ENCODE peak calls at places on chromosome 20, in nine cellular contexts. T is GM23338, C is endothelial cell of umbilical vein, V is hepatocyte, P is choroid plexus epithelial cell, Z is retinal pigment epithelial cell, G is WTC11, E is GM10248, F is uterus. M is an unnamed sample.

GRCh38 chr20:34997171-34997570 is 41.5 kb downstream of the MYH7B start:
- DNase-seq in G (peak), V (no peak), Z (peak), T (peak), E (no peak), P (peak), C (no peak), F (peak), M (no peak)

GRCh38 chr20:48926267-48926666 is 4.8 kb downstream of the ARFGEF2 start:
- DNase-seq in V (no peak), G (no peak), F (no peak), Z (no peak), T (no peak), C (no peak), P (no peak), E (peak), M (no peak)

GRCh38 chr20:49276895-49277785 is 717 bp downstream of the ZNFX1 start:
- DNase-seq in C (no peak), E (peak), F (no peak), G (peak), V (peak), T (peak), P (no peak), Z (no peak), M (peak)

GRCh38 chr20:4684837-4685413 is 36.8 kb upstream of the PRND start:
- DNase-seq in C (no peak), P (peak), E (no peak), G (no peak), Z (no peak), T (no peak), F (peak), V (peak), M (no peak)

GRCh38 chr20:58640446-58640845 is 10.6 kb upstream of the STX16 start:
- DNase-seq in F (no peak), C (no peak), Z (no peak), G (no peak), P (peak), T (no peak), E (no peak), V (no peak), M (no peak)

GRCh38 chr20:32457476-32457986 is 99.4 kb downstream of the ASXL1 start:
- DNase-seq in C (peak), T (peak), Z (peak), E (peak), P (peak), F (peak), V (peak), G (peak), M (peak)

GRCh38 chr20:36203861-36204260 is 32.4 kb upstream of the AAR2 start:
- DNase-seq in C (no peak), E (no peak), Z (no peak), P (no peak), F (no peak), G (no peak), T (no peak), V (no peak), M (no peak)

GRCh38 chr20:57609086-57609841 is 11.0 kb downstream of the ZBP1 start:
- DNase-seq in F (no peak), P (no peak), E (no peak), T (no peak), C (no peak), Z (no peak), V (no peak), G (no peak), M (no peak)

GRCh38 chr20:57809661-57810172 is 99.9 kb upstream of the PMEPA1 start:
- DNase-seq in G (no peak), T (no peak), V (peak), F (no peak), Z (no peak), P (no peak), C (no peak), E (no peak), M (no peak)

GRCh38 chr20:47610247-47610944 is 108.7 kb downstream of the NCOA3 start:
- DNase-seq in E (peak), T (no peak), V (peak), P (peak), Z (peak), F (peak), C (peak), G (no peak), M (peak)

GRCh38 chr20:35947489-35947888 is 6.8 kb downstream of the SCAND1 start:
- DNase-seq in T (peak), C (peak), F (no peak), G (peak), P (peak), V (peak), E (no peak), Z (no peak), M (peak)

GRCh38 chr20:31489152-31489551 is 14.1 kb downstream of the REM1 start:
- DNase-seq in V (no peak), P (no peak), T (no peak), C (no peak), F (no peak), Z (no peak), G (no peak), E (no peak), M (no peak)

GRCh38 chr20:36541227-36542018 is at the start of gene MYL9:
- DNase-seq in V (peak), E (peak), T (peak), P (peak), C (peak), G (peak), Z (no peak), F (peak), M (peak)

GRCh38 chr20:10131612-10132345 is 86.9 kb upstream of the SNAP25 start:
- DNase-seq in F (peak), C (no peak), E (no peak), Z (peak), T (peak), P (peak), V (peak), G (peak), M (no peak)

DNA sequence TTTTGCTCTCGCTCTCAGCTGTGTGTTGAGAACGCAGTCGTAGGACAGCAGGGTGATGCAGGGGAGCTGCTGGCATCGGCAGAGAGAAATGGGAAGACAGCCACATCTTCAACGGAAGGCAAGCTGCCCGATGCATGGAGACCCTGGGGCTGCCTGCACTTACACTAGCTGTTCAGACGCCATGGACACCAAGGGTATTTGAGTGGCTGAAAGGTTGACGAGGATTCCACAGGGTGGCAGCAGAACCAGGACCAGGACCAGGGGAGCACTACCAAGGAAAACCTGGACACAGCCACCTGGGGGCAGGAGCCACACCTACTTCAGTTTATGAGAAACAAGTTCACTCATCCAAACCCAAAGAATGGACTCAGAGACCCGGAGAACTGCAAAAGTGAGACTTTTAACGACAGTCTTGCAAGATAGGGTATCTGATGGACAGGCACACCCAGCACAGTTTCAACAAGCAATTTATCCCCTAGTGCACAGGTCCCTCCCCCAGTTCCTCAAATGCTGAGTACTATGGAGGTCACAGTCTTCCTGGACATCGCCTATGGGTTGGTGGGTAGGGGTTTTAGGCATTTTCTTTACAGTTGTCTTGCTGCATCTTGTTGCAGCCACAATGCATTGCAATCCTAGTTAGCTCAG is 56.3 kb upstream of the ENTPD6 start:
- DNase-seq in C (no peak), P (no peak), G (no peak), T (peak), Z (no peak), V (no peak), F (no peak), E (no peak), M (no peak)
- TF ChIP-seq CTCF in C (no peak), P (no peak), G (no peak), T (peak), Z (no peak), V (peak), F (no peak), E (no peak), M (no peak)

GRCh38 chr20:59703046-59703445 is 98.7 kb downstream of the PHACTR3 start:
- DNase-seq in P (no peak), F (no peak), T (no peak), E (no peak), G (no peak), V (no peak), C (no peak), Z (no peak), M (no peak)

GRCh38 chr20:59706106-59706693 is 101.9 kb downstream of the PHACTR3 start:
- DNase-seq in V (no peak), C (no peak), Z (no peak), T (no peak), F (no peak), G (no peak), E (no peak), P (no peak), M (no peak)

GRCh38 chr20:59709636-59710035 is 105.3 kb downstream of the PHACTR3 start:
- DNase-seq in G (no peak), P (no peak), Z (no peak), E (no peak), F (no peak), V (no peak), C (no peak), T (no peak), M (no peak)

GRCh38 chr20:59708326-59708725 is 104.0 kb downstream of the PHACTR3 start:
- DNase-seq in T (no peak), E (no peak), F (no peak), P (no peak), G (no peak), C (no peak), V (no peak), Z (no peak), M (no peak)

GRCh38 chr20:59705651-59706101 is 101.3 kb downstream of the PHACTR3 start:
- DNase-seq in Z (no peak), P (no peak), T (peak), V (no peak), F (no peak), C (no peak), G (no peak), E (no peak), M (no peak)
- TF ChIP-seq CTCF in Z (no peak), P (no peak), T (peak), V (no peak), F (no peak), C (no peak), G (no peak), E (no peak), M (no peak)

GRCh38 chr20:21303061-21303871 is at the start of gene XRN2:
- DNase-seq in F (peak), C (peak), T (peak), E (peak), G (peak), P (peak), V (peak), Z (peak), M (peak)
- TF ChIP-seq CTCF in F (peak), C (no peak), T (peak), E (no peak), G (no peak), P (peak), V (no peak), Z (peak), M (peak)

GRCh38 chr20:45406260-45407066 is 1.6 kb upstream of the DBNDD2 start:
- DNase-seq in F (peak), E (peak), C (peak), P (no peak), V (peak), G (peak), T (peak), Z (no peak), M (peak)
- TF ChIP-seq CTCF in F (peak), E (no peak), C (no peak), P (no peak), V (no peak), G (no peak), T (no peak), Z (no peak), M (peak)

DNA sequence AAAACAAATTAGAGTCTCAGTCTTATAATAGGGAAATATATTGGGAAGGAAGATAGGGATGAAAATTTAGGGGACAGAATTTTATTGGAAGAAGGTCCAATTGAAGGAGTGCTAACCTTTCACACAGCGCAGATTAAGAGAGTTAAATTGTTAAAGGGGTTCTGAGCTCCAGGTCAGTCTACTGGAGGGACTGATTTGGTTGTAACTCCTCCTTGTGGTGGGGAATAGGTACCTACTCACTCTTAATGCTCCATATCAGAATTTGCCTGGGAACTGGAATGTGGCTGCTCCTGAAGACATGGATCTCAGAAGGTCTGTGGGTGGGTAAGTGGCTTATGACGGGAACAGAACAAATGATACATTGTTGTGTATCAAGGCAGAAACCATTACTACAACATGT is 143.5 kb downstream of the FLRT3 start:
- DNase-seq in E (no peak), Z (no peak), F (no peak), V (no peak), C (no peak), P (peak), T (peak), G (no peak), M (no peak)
- TF ChIP-seq CTCF in E (no peak), Z (peak), F (no peak), V (no peak), C (no peak), P (peak), T (peak), G (peak), M (no peak)

GRCh38 chr20:63230800-63231268 is 4.9 kb upstream of the BIRC7 start:
- DNase-seq in Z (no peak), E (no peak), V (peak), P (peak), F (no peak), T (peak), C (peak), G (peak), M (no peak)
- TF ChIP-seq CTCF in Z (peak), E (peak), V (peak), P (peak), F (peak), T (peak), C (peak), G (no peak), M (peak)

GRCh38 chr20:37980383-37980782 is 52.9 kb downstream of the TTI1 start:
- DNase-seq in G (no peak), T (no peak), Z (no peak), C (no peak), F (no peak), E (no peak), V (no peak), P (no peak), M (no peak)

GRCh38 chr20:37980876-37981275 is 52.4 kb downstream of the TTI1 start:
- DNase-seq in V (no peak), P (no peak), F (no peak), T (peak), Z (no peak), C (no peak), E (no peak), G (no peak), M (no peak)

GRCh38 chr20:37977786-37978185 is 55.5 kb downstream of the TTI1 start:
- DNase-seq in V (no peak), T (no peak), F (no peak), E (no peak), P (no peak), G (no peak), Z (no peak), C (no peak), M (no peak)

GRCh38 chr20:37976862-37977261 is 56.4 kb downstream of the TTI1 start:
- DNase-seq in P (no peak), E (no peak), G (no peak), V (no peak), T (peak), F (no peak), Z (no peak), C (no peak), M (no peak)

DNA sequence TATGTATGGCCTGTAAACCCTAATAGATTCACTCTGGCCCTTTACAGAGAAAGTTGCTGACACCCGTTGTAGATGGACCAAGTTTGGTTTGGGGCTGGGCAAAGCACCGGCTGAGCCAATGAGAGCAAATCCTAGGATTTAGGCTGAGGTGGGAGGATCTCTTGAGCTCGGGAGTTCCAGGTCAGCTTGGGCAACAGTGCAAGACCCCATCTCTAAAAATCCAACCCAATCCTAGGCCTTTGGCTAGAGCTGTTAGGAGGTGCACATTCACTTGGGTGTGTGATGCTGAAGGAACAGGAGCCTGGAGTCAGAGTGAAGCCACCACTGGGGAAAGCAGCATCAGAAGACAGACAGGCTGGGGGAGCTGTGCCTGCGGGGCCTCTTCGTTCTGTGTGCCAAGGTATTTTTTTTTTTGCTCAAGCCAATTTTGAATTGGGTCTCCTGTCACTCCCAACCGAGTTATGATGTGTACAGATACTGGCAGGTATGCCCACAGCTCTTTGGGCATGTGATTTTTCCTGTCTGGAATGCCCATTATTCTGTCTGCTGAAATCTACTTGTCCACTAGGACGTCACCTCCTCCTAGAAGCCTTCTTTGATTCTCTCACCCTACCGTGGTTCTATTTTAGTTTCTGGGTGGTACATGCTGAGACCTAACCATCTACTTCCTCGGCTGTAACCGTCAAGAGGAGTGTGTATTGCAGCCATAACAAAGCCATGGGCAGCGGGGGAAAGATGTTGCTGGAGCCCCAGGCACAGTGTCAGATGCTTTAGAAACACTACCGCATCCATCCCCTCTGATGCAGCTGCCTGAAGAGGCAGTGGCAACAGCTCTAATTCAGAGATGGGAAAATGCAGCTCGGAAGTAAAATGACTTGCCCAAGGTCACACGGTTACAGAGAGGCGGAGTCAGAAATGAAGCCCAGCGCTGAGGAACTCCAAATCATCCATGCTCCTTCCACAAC is 54.0 kb downstream of the TTI1 start:
- DNase-seq in P (no peak), T (no peak), C (no peak), Z (no peak), E (no peak), V (no peak), G (no peak), F (no peak), M (no peak)
- TF ChIP-seq CTCF in P (no peak), T (no peak), C (no peak), Z (no peak), E (no peak), V (no peak), G (no peak), F (no peak), M (no peak)

GRCh38 chr20:63182425-63182824 is 33.5 kb downstream of the YTHDF1 start:
- DNase-seq in C (no peak), E (no peak), G (no peak), V (no peak), F (no peak), Z (no peak), T (no peak), P (no peak), M (no peak)

GRCh38 chr20:63180541-63181185 is 35.3 kb downstream of the YTHDF1 start:
- DNase-seq in C (no peak), Z (no peak), V (no peak), E (no peak), F (no peak), P (no peak), G (no peak), T (no peak), M (no peak)

GRCh38 chr20:63181226-63181625 is 34.7 kb downstream of the YTHDF1 start:
- DNase-seq in G (no peak), Z (no peak), F (no peak), P (no peak), T (no peak), E (no peak), V (no peak), C (no peak), M (no peak)

GRCh38 chr20:63183422-63184146 is 32.3 kb downstream of the YTHDF1 start:
- DNase-seq in Z (no peak), E (peak), V (peak), P (peak), T (peak), C (peak), G (peak), F (no peak), M (peak)

GRCh38 chr20:63182946-63183415 is 33.0 kb downstream of the YTHDF1 start:
- DNase-seq in P (no peak), E (no peak), V (no peak), Z (no peak), T (no peak), G (no peak), F (no peak), C (no peak), M (no peak)
- TF ChIP-seq CTCF in P (no peak), E (no peak), V (no peak), Z (no peak), T (no peak), G (no peak), F (no peak), C (no peak), M (no peak)